ENCODE peak calls at places on chromosome 9, in five cellular contexts. V is A549, O is tibial artery, B is GM10248, P is neural progenitor cell. L is an unnamed sample.
A peak's percentile ranks its signal among the peaks of the same experiment; 100 is the strongest.

GRCh38 chr9:95142728-95143127 is 174.8 kb downstream of the FANCC start:
- DNase-seq in V (no peak), O (no peak), B (no peak), P (no peak), L (no peak)

GRCh38 chr9:98550206-98550820 is 158.4 kb downstream of the GABBR2 start:
- DNase-seq in V (no peak), O (no peak), B (no peak), P (no peak), L (no peak)

GRCh38 chr9:78871452-78872331 is 574.8 kb downstream of the PSAT1 start:
- DNase-seq in V (peak; percentile 96), O (no peak), B (no peak), P (no peak), L (no peak)

GRCh38 chr9:3912817-3913216 is 387.0 kb upstream of the RFX3 start:
- DNase-seq in V (no peak), O (no peak), B (no peak), P (peak; percentile 69), L (no peak)

GRCh38 chr9:27407966-27408365 is 111.0 kb upstream of the EQTN start:
- DNase-seq in V (peak; percentile 50), O (no peak), B (no peak), P (no peak), L (no peak)

GRCh38 chr9:105243015-105243686 is 1.3 kb upstream of the SLC44A1 start:
- DNase-seq in V (no peak), O (no peak), B (no peak), P (peak; percentile 4), L (no peak)

GRCh38 chr9:125889524-125890473 is 142.6 kb downstream of the PBX3 start:
- DNase-seq in V (peak; percentile 11), O (no peak), B (peak; percentile 67), P (peak; percentile 80), L (peak; percentile 40)

GRCh38 chr9:969310-969692 is 7.2 kb upstream of the DMRT3 start:
- DNase-seq in V (no peak), O (no peak), B (no peak), P (peak; percentile 56), L (no peak)

GRCh38 chr9:98372077-98372812 is 116.8 kb upstream of the TBC1D2 start:
- DNase-seq in V (no peak), O (no peak), B (peak; percentile 9), P (no peak), L (no peak)

GRCh38 chr9:126317513-126317912 is 9.1 kb upstream of the MVB12B start:
- DNase-seq in V (no peak), O (no peak), B (no peak), P (no peak), L (peak; percentile 55)

GRCh38 chr9:4306066-4306787 is 6.4 kb upstream of the GLIS3 start:
- DNase-seq in V (no peak), O (no peak), B (no peak), P (no peak), L (peak; percentile 75)

GRCh38 chr9:18451409-18451808 is 22.5 kb upstream of the ADAMTSL1 start:
- DNase-seq in V (no peak), O (no peak), B (no peak), P (no peak), L (no peak)

GRCh38 chr9:132357764-132358163 is 3.0 kb upstream of the SETX start:
- DNase-seq in V (no peak), O (no peak), B (no peak), P (no peak), L (no peak)

GRCh38 chr9:125374443-125375309 is 113.0 kb downstream of the GAPVD1 start:
- DNase-seq in V (peak; percentile 72), O (no peak), B (peak; percentile 90), P (peak; percentile 91), L (peak; percentile 74)

GRCh38 chr9:7169717-7170348 is 412.1 kb downstream of the KDM4C start:
- DNase-seq in V (no peak), O (no peak), B (no peak), P (no peak), L (no peak)

GRCh38 chr9:134128727-134129679 is 6.9 kb upstream of the WDR5 start:
- DNase-seq in V (no peak), O (no peak), B (no peak), P (no peak), L (no peak)

GRCh38 chr9:128232811-128233428 is 29.7 kb downstream of the DNM1 start:
- DNase-seq in V (no peak), O (no peak), B (no peak), P (no peak), L (no peak)

GRCh38 chr9:16612627-16613026 is 257.8 kb downstream of the BNC2 start:
- DNase-seq in V (no peak), O (no peak), B (no peak), P (no peak), L (no peak)

GRCh38 chr9:5631021-5631420 is 2.1 kb downstream of the RIC1 start:
- DNase-seq in V (no peak), O (no peak), B (no peak), P (no peak), L (no peak)

GRCh38 chr9:133581553-133582343 is 27.4 kb downstream of the FAM163B start:
- DNase-seq in V (no peak), O (no peak), B (no peak), P (no peak), L (no peak)

GRCh38 chr9:35353731-35354365 is 136.1 kb upstream of the RUSC2 start:
- DNase-seq in V (no peak), O (no peak), B (no peak), P (no peak), L (no peak)

GRCh38 chr9:110099236-110099741 is 108.7 kb downstream of the C9orf152 start:
- DNase-seq in V (no peak), O (no peak), B (no peak), P (no peak), L (no peak)

GRCh38 chr9:1939926-1940368 is 75.2 kb upstream of the SMARCA2 start:
- DNase-seq in V (peak; percentile 35), O (no peak), B (peak; percentile 80), P (peak; percentile 69), L (peak; percentile 46)

GRCh38 chr9:117815315-117815714 is 111.1 kb downstream of the TLR4 start:
- DNase-seq in V (no peak), O (no peak), B (no peak), P (no peak), L (peak; percentile 2)
- TF ChIP-seq CTCF in V (no peak), O (no peak), B (no peak), P (no peak), L (no peak)

GRCh38 chr9:119961774-119962408 is 592.7 kb upstream of the BRINP1 start:
- DNase-seq in V (peak; percentile 56), O (no peak), B (peak; percentile 35), P (peak; percentile 78), L (peak; percentile 11)
- TF ChIP-seq CTCF in V (peak; percentile 75), O (peak; percentile 42), B (peak; percentile 61), P (peak; percentile 91), L (peak; percentile 52)

GRCh38 chr9:116286287-116286686 is 132.7 kb downstream of the PAPPA start:
- DNase-seq in V (no peak), O (no peak), B (no peak), P (peak; percentile 89), L (no peak)

GRCh38 chr9:116287721-116288120 is 134.1 kb downstream of the PAPPA start:
- DNase-seq in V (no peak), O (no peak), B (no peak), P (no peak), L (no peak)

GRCh38 chr9:116282598-116282997 is 129.0 kb downstream of the PAPPA start:
- DNase-seq in V (no peak), O (no peak), B (no peak), P (peak; percentile 60), L (no peak)

GRCh38 chr9:116284518-116284917 is 130.9 kb downstream of the PAPPA start:
- DNase-seq in V (no peak), O (no peak), B (no peak), P (no peak), L (no peak)

GRCh38 chr9:116285320-116285719 is 131.7 kb downstream of the PAPPA start:
- DNase-seq in V (no peak), O (no peak), B (no peak), P (peak; percentile 30), L (no peak)
- TF ChIP-seq CTCF in V (no peak), O (no peak), B (no peak), P (peak; percentile 41), L (no peak)

DNA sequence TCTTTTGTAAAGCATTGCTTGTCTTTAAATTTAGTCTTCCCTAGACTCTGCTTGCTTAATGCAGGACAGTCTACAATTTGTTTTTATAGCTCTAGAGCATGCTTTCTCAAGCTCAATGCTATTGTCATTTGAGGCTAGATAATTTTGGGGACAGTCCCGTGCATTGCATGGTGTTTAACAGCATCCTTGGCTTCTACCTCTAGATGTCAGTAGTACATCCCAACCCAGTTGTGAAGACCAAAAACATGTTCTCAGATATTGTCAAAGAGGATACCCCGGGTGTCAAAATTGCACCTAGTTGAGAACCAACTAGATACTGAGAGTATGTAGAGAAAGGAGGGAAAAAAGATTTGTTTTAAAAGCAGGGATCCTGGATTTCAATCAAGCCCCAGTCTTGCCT is 277.5 kb downstream of the CEMIP2 start:
- DNase-seq in V (peak; percentile 8), O (no peak), B (peak; percentile 19), P (peak; percentile 4), L (no peak)
- TF ChIP-seq CTCF in V (peak; percentile 43), O (no peak), B (peak; percentile 10), P (peak; percentile 44), L (no peak)

GRCh38 chr9:37311938-37312730 is 110.4 kb upstream of the GRHPR start:
- DNase-seq in V (no peak), O (no peak), B (no peak), P (no peak), L (no peak)

GRCh38 chr9:37309136-37309535 is 113.4 kb upstream of the GRHPR start:
- DNase-seq in V (peak; percentile 44), O (no peak), B (peak; percentile 26), P (peak; percentile 46), L (peak; percentile 41)
- TF ChIP-seq CTCF in V (peak; percentile 25), O (no peak), B (peak; percentile 41), P (peak; percentile 45), L (no peak)

DNA sequence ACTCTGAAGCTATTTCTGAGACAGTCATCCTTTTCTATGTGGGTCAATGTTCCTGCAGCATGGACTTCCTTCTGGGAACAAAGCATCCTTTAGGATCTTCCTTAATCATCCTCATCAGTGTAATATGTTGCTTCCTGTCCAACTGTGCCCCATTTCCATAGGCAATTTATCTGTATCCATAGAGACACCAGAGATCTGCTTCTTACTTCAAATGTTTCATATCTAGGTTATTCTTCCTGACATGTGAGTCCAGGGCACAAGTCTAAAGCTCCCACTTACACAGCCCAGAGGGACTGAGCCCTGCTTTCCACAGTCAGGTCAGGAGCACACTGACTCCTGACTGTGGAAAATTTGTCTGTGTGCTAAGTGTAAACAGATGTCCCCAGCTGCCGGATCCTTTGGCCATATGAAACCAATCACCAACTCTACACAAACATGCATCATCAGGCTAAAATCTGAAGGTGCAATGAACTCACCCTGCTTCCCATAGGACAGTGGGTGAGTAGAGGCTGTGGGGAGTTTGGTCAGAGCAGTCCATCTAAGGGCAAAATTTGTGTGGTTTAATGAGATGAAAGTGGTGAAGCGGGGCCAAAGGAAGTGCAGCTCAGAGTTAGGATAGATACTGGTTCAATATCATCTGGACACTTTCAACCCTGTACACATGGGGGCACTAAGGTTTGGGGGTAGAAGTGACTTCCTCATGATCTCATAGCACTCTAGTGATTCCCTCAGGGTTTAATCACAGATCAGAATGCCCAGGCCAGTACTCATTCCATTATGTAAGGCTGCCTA is 85.2 kb upstream of the TNC start:
- DNase-seq in V (no peak), O (no peak), B (no peak), P (no peak), L (no peak)
- TF ChIP-seq CTCF in V (no peak), O (no peak), B (no peak), P (no peak), L (no peak)

GRCh38 chr9:14441976-14442651 is 128.2 kb upstream of the NFIB start:
- DNase-seq in V (peak; percentile 82), O (no peak), B (no peak), P (peak; percentile 58), L (no peak)
- TF ChIP-seq CTCF in V (peak; percentile 54), O (no peak), B (no peak), P (peak; percentile 57), L (no peak)